ENCODE peak calls at places on chromosome 3, in four cellular contexts. One of them, this sample, is unnamed.

GRCh38 chr3:105367063-105367405 is 325 bp downstream of the ALCAM start:
- DNase-seq in bronchial epithelial cell: no peak
- DNase-seq in nephron progenitor cell: peak
- DNase-seq in epithelial cell of proximal tubule: no peak
- DNase-seq in this sample: no peak

GRCh38 chr3:128424508-128425069 is 42.1 kb downstream of the DNAJB8 start:
- DNase-seq in bronchial epithelial cell: no peak
- DNase-seq in nephron progenitor cell: no peak
- DNase-seq in epithelial cell of proximal tubule: no peak
- DNase-seq in this sample: no peak

GRCh38 chr3:51434746-51435323 is 43.8 kb downstream of the RBM15B start:
- DNase-seq in bronchial epithelial cell: peak
- DNase-seq in nephron progenitor cell: peak
- DNase-seq in epithelial cell of proximal tubule: no peak
- DNase-seq in this sample: no peak

GRCh38 chr3:62169871-62170660 is 203.3 kb downstream of the FEZF2 start:
- DNase-seq in bronchial epithelial cell: peak
- DNase-seq in nephron progenitor cell: no peak
- DNase-seq in epithelial cell of proximal tubule: no peak
- DNase-seq in this sample: no peak

GRCh38 chr3:194718069-194718468 is 32.4 kb downstream of the FAM43A start:
- DNase-seq in bronchial epithelial cell: no peak
- DNase-seq in nephron progenitor cell: no peak
- DNase-seq in epithelial cell of proximal tubule: no peak
- DNase-seq in this sample: no peak

GRCh38 chr3:172065534-172065933 is 26.2 kb downstream of the FNDC3B start:
- DNase-seq in bronchial epithelial cell: no peak
- DNase-seq in nephron progenitor cell: no peak
- DNase-seq in epithelial cell of proximal tubule: no peak
- DNase-seq in this sample: no peak

GRCh38 chr3:179882322-179882721 is 154.4 kb downstream of the PEX5L start:
- DNase-seq in bronchial epithelial cell: no peak
- DNase-seq in nephron progenitor cell: no peak
- DNase-seq in epithelial cell of proximal tubule: peak
- DNase-seq in this sample: no peak

GRCh38 chr3:190323241-190323617 is 983 bp upstream of the CLDN1 start:
- DNase-seq in bronchial epithelial cell: peak
- DNase-seq in nephron progenitor cell: no peak
- DNase-seq in epithelial cell of proximal tubule: no peak
- DNase-seq in this sample: no peak

GRCh38 chr3:158572766-158573060 is 1.7 kb downstream of the MLF1 start:
- DNase-seq in bronchial epithelial cell: no peak
- DNase-seq in nephron progenitor cell: no peak
- DNase-seq in epithelial cell of proximal tubule: no peak
- DNase-seq in this sample: no peak

GRCh38 chr3:196080997-196081833 is 675 bp downstream of the TFRC start:
- DNase-seq in bronchial epithelial cell: peak
- DNase-seq in nephron progenitor cell: peak
- DNase-seq in epithelial cell of proximal tubule: no peak
- DNase-seq in this sample: peak

GRCh38 chr3:143295201-143296080 is 175.9 kb downstream of the CHST2 start:
- DNase-seq in bronchial epithelial cell: peak
- DNase-seq in nephron progenitor cell: no peak
- DNase-seq in epithelial cell of proximal tubule: no peak
- DNase-seq in this sample: no peak

GRCh38 chr3:1616715-1617114 is 482.0 kb upstream of the CNTN4 start:
- DNase-seq in bronchial epithelial cell: no peak
- DNase-seq in nephron progenitor cell: no peak
- DNase-seq in epithelial cell of proximal tubule: no peak
- DNase-seq in this sample: no peak

GRCh38 chr3:128867200-128868125 is 12.0 kb upstream of the ACAD9 start:
- DNase-seq in bronchial epithelial cell: peak
- DNase-seq in nephron progenitor cell: no peak
- DNase-seq in epithelial cell of proximal tubule: no peak
- DNase-seq in this sample: no peak

GRCh38 chr3:9932843-9933560 is 632 bp upstream of the CRELD1 start:
- DNase-seq in bronchial epithelial cell: peak
- DNase-seq in nephron progenitor cell: peak
- DNase-seq in epithelial cell of proximal tubule: no peak
- DNase-seq in this sample: peak

GRCh38 chr3:52511509-52511908 is 16.4 kb downstream of the STAB1 start:
- DNase-seq in bronchial epithelial cell: no peak
- DNase-seq in nephron progenitor cell: no peak
- DNase-seq in epithelial cell of proximal tubule: no peak
- DNase-seq in this sample: no peak

GRCh38 chr3:135238201-135238600 is 443.1 kb downstream of the EPHB1 start:
- DNase-seq in bronchial epithelial cell: no peak
- DNase-seq in nephron progenitor cell: no peak
- DNase-seq in epithelial cell of proximal tubule: no peak
- DNase-seq in this sample: no peak

GRCh38 chr3:187978433-187979011 is 175.4 kb upstream of the LPP start:
- DNase-seq in bronchial epithelial cell: no peak
- DNase-seq in nephron progenitor cell: no peak
- DNase-seq in epithelial cell of proximal tubule: no peak
- DNase-seq in this sample: no peak

GRCh38 chr3:98869391-98869790 is 32.1 kb downstream of the DCBLD2 start:
- DNase-seq in bronchial epithelial cell: no peak
- DNase-seq in nephron progenitor cell: no peak
- DNase-seq in epithelial cell of proximal tubule: no peak
- DNase-seq in this sample: no peak

GRCh38 chr3:151067158-151067557 is 18.3 kb upstream of the MED12L start:
- DNase-seq in bronchial epithelial cell: peak
- DNase-seq in nephron progenitor cell: no peak
- DNase-seq in epithelial cell of proximal tubule: no peak
- DNase-seq in this sample: no peak

GRCh38 chr3:168977696-168978374 is 685.7 kb downstream of the MECOM start:
- DNase-seq in bronchial epithelial cell: peak
- DNase-seq in nephron progenitor cell: no peak
- DNase-seq in epithelial cell of proximal tubule: no peak
- DNase-seq in this sample: no peak

GRCh38 chr3:26652157-26652556 is 29.6 kb downstream of the LRRC3B start:
- DNase-seq in bronchial epithelial cell: no peak
- DNase-seq in nephron progenitor cell: no peak
- DNase-seq in epithelial cell of proximal tubule: no peak
- DNase-seq in this sample: no peak

GRCh38 chr3:195100903-195101591 is 169.9 kb downstream of the XXYLT1 start:
- DNase-seq in bronchial epithelial cell: peak
- DNase-seq in nephron progenitor cell: no peak
- DNase-seq in epithelial cell of proximal tubule: no peak
- DNase-seq in this sample: no peak

GRCh38 chr3:76352069-76352847 is 566.9 kb upstream of the ZNF717 start:
- DNase-seq in bronchial epithelial cell: no peak
- DNase-seq in nephron progenitor cell: no peak
- DNase-seq in epithelial cell of proximal tubule: peak
- DNase-seq in this sample: no peak

GRCh38 chr3:111246967-111247760 is 175.5 kb downstream of the NECTIN3 start:
- DNase-seq in bronchial epithelial cell: peak
- DNase-seq in nephron progenitor cell: no peak
- DNase-seq in epithelial cell of proximal tubule: peak
- DNase-seq in this sample: no peak

GRCh38 chr3:149487598-149488197 is 13.2 kb downstream of the TM4SF4 start:
- DNase-seq in bronchial epithelial cell: no peak
- DNase-seq in nephron progenitor cell: peak
- DNase-seq in epithelial cell of proximal tubule: no peak
- DNase-seq in this sample: no peak

GRCh38 chr3:169478566-169479313 is 184.8 kb downstream of the MECOM start:
- DNase-seq in bronchial epithelial cell: peak
- DNase-seq in nephron progenitor cell: no peak
- DNase-seq in epithelial cell of proximal tubule: no peak
- DNase-seq in this sample: no peak

GRCh38 chr3:115040673-115041286 is 106.3 kb downstream of the ZBTB20 start:
- DNase-seq in bronchial epithelial cell: peak
- DNase-seq in nephron progenitor cell: peak
- DNase-seq in epithelial cell of proximal tubule: no peak
- DNase-seq in this sample: no peak

GRCh38 chr3:53591646-53592045 is 97.2 kb downstream of the CACNA1D start:
- DNase-seq in bronchial epithelial cell: no peak
- DNase-seq in nephron progenitor cell: no peak
- DNase-seq in epithelial cell of proximal tubule: no peak
- DNase-seq in this sample: no peak

GRCh38 chr3:60931452-60931851 is 319.8 kb downstream of the FHIT start:
- DNase-seq in bronchial epithelial cell: no peak
- DNase-seq in nephron progenitor cell: peak
- DNase-seq in epithelial cell of proximal tubule: no peak
- DNase-seq in this sample: no peak

GRCh38 chr3:34011171-34012101 is 213.0 kb downstream of the PDCD6IP start:
- DNase-seq in bronchial epithelial cell: no peak
- DNase-seq in nephron progenitor cell: no peak
- DNase-seq in epithelial cell of proximal tubule: no peak
- DNase-seq in this sample: no peak
- TF ChIP-seq CTCF in bronchial epithelial cell: peak
- TF ChIP-seq CTCF in nephron progenitor cell: no peak
- TF ChIP-seq CTCF in epithelial cell of proximal tubule: peak
- TF ChIP-seq CTCF in this sample: no peak

DNA sequence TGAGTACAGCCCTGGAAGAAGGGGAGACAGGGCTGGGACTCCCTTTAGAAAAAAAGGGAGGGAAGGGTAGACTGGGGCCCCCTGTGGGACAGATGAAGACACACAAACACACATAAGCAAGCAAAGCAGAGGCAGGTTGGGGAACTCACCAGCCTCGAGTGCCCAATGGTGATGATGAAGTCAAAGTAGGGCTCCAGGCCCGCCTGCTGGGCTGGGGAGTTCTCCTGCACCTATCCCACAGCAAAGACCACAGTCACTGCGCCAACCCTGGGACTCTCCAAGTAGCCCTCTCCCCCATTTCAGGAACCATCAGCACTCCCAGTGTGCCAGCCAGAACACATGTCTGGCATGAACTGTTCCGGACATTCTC is 4.1 kb downstream of the GORASP1 start:
- DNase-seq in bronchial epithelial cell: no peak
- DNase-seq in nephron progenitor cell: no peak
- DNase-seq in epithelial cell of proximal tubule: no peak
- DNase-seq in this sample: no peak
- TF ChIP-seq CTCF in bronchial epithelial cell: peak
- TF ChIP-seq CTCF in nephron progenitor cell: no peak
- TF ChIP-seq CTCF in epithelial cell of proximal tubule: peak
- TF ChIP-seq CTCF in this sample: no peak

GRCh38 chr3:70386043-70386442 is 73.6 kb upstream of the MDFIC2 start:
- DNase-seq in bronchial epithelial cell: no peak
- DNase-seq in nephron progenitor cell: no peak
- DNase-seq in epithelial cell of proximal tubule: no peak
- DNase-seq in this sample: no peak
- TF ChIP-seq CTCF in bronchial epithelial cell: no peak
- TF ChIP-seq CTCF in nephron progenitor cell: no peak
- TF ChIP-seq CTCF in epithelial cell of proximal tubule: no peak
- TF ChIP-seq CTCF in this sample: no peak

GRCh38 chr3:11770477-11771381 is 76.0 kb downstream of the TAMM41 start:
- DNase-seq in bronchial epithelial cell: peak
- DNase-seq in nephron progenitor cell: peak
- DNase-seq in epithelial cell of proximal tubule: peak
- DNase-seq in this sample: peak

GRCh38 chr3:11778248-11778647 is 68.4 kb downstream of the TAMM41 start:
- DNase-seq in bronchial epithelial cell: no peak
- DNase-seq in nephron progenitor cell: no peak
- DNase-seq in epithelial cell of proximal tubule: no peak
- DNase-seq in this sample: no peak

GRCh38 chr3:11775493-11775892 is 71.2 kb downstream of the TAMM41 start:
- DNase-seq in bronchial epithelial cell: no peak
- DNase-seq in nephron progenitor cell: no peak
- DNase-seq in epithelial cell of proximal tubule: no peak
- DNase-seq in this sample: no peak

GRCh38 chr3:11776346-11776745 is 70.3 kb downstream of the TAMM41 start:
- DNase-seq in bronchial epithelial cell: peak
- DNase-seq in nephron progenitor cell: no peak
- DNase-seq in epithelial cell of proximal tubule: no peak
- DNase-seq in this sample: no peak

GRCh38 chr3:11774296-11774877 is 72.3 kb downstream of the TAMM41 start:
- DNase-seq in bronchial epithelial cell: peak
- DNase-seq in nephron progenitor cell: peak
- DNase-seq in epithelial cell of proximal tubule: no peak
- DNase-seq in this sample: no peak
- TF ChIP-seq CTCF in bronchial epithelial cell: peak
- TF ChIP-seq CTCF in nephron progenitor cell: peak
- TF ChIP-seq CTCF in epithelial cell of proximal tubule: peak
- TF ChIP-seq CTCF in this sample: no peak

GRCh38 chr3:5554245-5554747 is 366.8 kb downstream of the EDEM1 start:
- DNase-seq in bronchial epithelial cell: no peak
- DNase-seq in nephron progenitor cell: no peak
- DNase-seq in epithelial cell of proximal tubule: no peak
- DNase-seq in this sample: no peak
- TF ChIP-seq CTCF in bronchial epithelial cell: no peak
- TF ChIP-seq CTCF in nephron progenitor cell: no peak
- TF ChIP-seq CTCF in epithelial cell of proximal tubule: no peak
- TF ChIP-seq CTCF in this sample: no peak

This sample was measured in natural killer cell.